ENCODE peak calls at places on chromosomes 7 and 10, in eight cellular contexts. M is activated naive CD8-positive, alpha-beta T cell treated with anti-CD3 and anti-CD28 coated beads, Interleukin-2, amount 50 U/mL, for 24 hours; N is endothelial cell; Y is Calu3; K is NCI-H460; W is stimulated activated CD4-positive, alpha-beta T cell treated with anti-CD3 and anti-CD28 coated beads, Interleukin-15, amount 100 ng/mL, for 24 hours; T is adipocyte; F is AG10803. I is an unnamed sample.

GRCh38 chr7:13826752-13827151 is 162.7 kb downstream of the ETV1 start:
- DNase-seq in Y (no peak), W (no peak), M (no peak), F (no peak), K (no peak), T (no peak), N (no peak), I (no peak)

GRCh38 chr10:29257106-29257783 is 31.6 kb upstream of the LYZL1 start:
- DNase-seq in N (no peak), T (peak), K (no peak), M (no peak), Y (no peak), F (peak), W (no peak), I (peak)

GRCh38 chr10:19745672-19746071 is 70.6 kb upstream of the PLXDC2 start:
- DNase-seq in M (no peak), F (peak), N (no peak), W (no peak), K (no peak), T (no peak), Y (no peak), I (no peak)

GRCh38 chr7:28354601-28355062 is 57.7 kb upstream of the CREB5 start:
- DNase-seq in K (peak), F (peak), W (no peak), T (peak), N (no peak), Y (peak), M (no peak), I (peak)

GRCh38 chr10:132451506-132452215 is 54.7 kb downstream of the PWWP2B start:
- DNase-seq in M (no peak), K (no peak), T (no peak), W (no peak), F (no peak), Y (no peak), N (no peak), I (no peak)

GRCh38 chr7:44224951-44225565 is 24.3 kb downstream of the YKT6 start:
- DNase-seq in K (no peak), M (no peak), Y (no peak), T (no peak), F (no peak), N (peak), W (no peak), I (no peak)

GRCh38 chr10:13867822-13868221 is 281.1 kb downstream of the PRPF18 start:
- DNase-seq in Y (no peak), K (no peak), F (no peak), N (no peak), M (no peak), T (no peak), W (no peak), I (no peak)

GRCh38 chr7:151696738-151697514 is 177.2 kb upstream of the RHEB start:
- DNase-seq in K (no peak), M (no peak), Y (peak), F (no peak), T (no peak), W (no peak), N (no peak), I (peak)

GRCh38 chr7:82179311-82179710 is 264.3 kb downstream of the CACNA2D1 start:
- DNase-seq in T (no peak), K (no peak), M (no peak), Y (no peak), W (no peak), N (no peak), F (peak), I (no peak)

GRCh38 chr10:47012214-47012613 is 101.0 kb downstream of the PTPN20 start:
- DNase-seq in Y (no peak), M (no peak), N (no peak), W (no peak), T (no peak), K (no peak), F (no peak), I (no peak)